ENCODE peak calls at places on chromosomes 16 and 17, in seven cellular contexts. P is fibroblast of the aortic adventitia; H is activated CD4-positive, alpha-beta T cell treated with anti-CD3 and anti-CD28 coated beads for 48 hours; Y is EL; V is lung microvascular endothelial cell; M is hepatic stellate cell; S is T-helper 1 cell. K is an unnamed sample.

GRCh38 chr16:84271037-84271436 is 23.6 kb upstream of the WFDC1 start:
- DNase-seq in V (no peak), M (no peak), Y (no peak), P (no peak), S (no peak), H (no peak), K (no peak)

GRCh38 chr17:56594528-56595418 is 1.3 kb downstream of the NOG start:
- DNase-seq in H (peak), V (peak), P (no peak), S (no peak), Y (peak), M (no peak), K (no peak)

GRCh38 chr16:69859105-69859969 is 91.8 kb upstream of the CLEC18A start:
- DNase-seq in S (no peak), H (peak), P (no peak), V (peak), M (no peak), Y (no peak), K (no peak)

GRCh38 chr17:75994802-75995350 is 5.8 kb upstream of the CDK3 start:
- DNase-seq in V (no peak), H (no peak), P (no peak), S (no peak), M (no peak), Y (no peak), K (no peak)

GRCh38 chr16:26717826-26718225 is 348.9 kb upstream of the C16orf82 start:
- DNase-seq in M (no peak), H (no peak), P (no peak), S (no peak), V (no peak), Y (no peak), K (no peak)

GRCh38 chr17:8105957-8106398 is 12.3 kb downstream of the ALOXE3 start:
- DNase-seq in Y (peak), M (no peak), H (no peak), V (no peak), P (peak), S (no peak), K (no peak)

GRCh38 chr16:14097182-14097951 is 26.2 kb downstream of the MRTFB start:
- DNase-seq in S (no peak), P (no peak), M (no peak), H (no peak), Y (no peak), V (no peak), K (no peak)

GRCh38 chr16:30889721-30890120 is 4.2 kb downstream of the BCL7C start:
- DNase-seq in H (no peak), M (no peak), P (no peak), V (no peak), Y (no peak), S (no peak), K (no peak)

GRCh38 chr17:77451271-77451893 is 310.6 kb downstream of the SEC14L1 start:
- DNase-seq in Y (peak), H (peak), S (peak), P (peak), V (peak), M (no peak), K (no peak)

GRCh38 chr16:76293980-76294690 is 16.9 kb downstream of the CNTNAP4 start:
- DNase-seq in H (no peak), S (no peak), M (peak), P (peak), V (no peak), Y (no peak), K (no peak)

GRCh38 chr17:978110-979093 is 1.2 kb downstream of the NXN start:
- DNase-seq in P (no peak), V (no peak), M (no peak), Y (peak), H (no peak), S (no peak), K (no peak)